ENCODE peak calls at places on chromosomes 5 and 9, in seven cellular contexts. L is IMR-90, M is neuronal stem cell, P is H9, E is mesendoderm, A is H1, H is trophoblast cell. J is an unnamed sample.

GRCh38 chr9:112556497-112557085 is 70.0 kb downstream of the KIAA1958 start:
- DNase-seq in E (no peak), A (no peak), M (no peak), L (peak; percentile 75), H (peak; percentile 94), P (no peak), J (peak; percentile 59)

GRCh38 chr5:170219615-170220014 is 13.2 kb upstream of the C5orf58 start:
- DNase-seq in L (peak; percentile 32), M (no peak), P (no peak), E (peak; percentile 31), A (no peak), H (no peak), J (peak; percentile 86)

GRCh38 chr9:118659011-118659410 is 710.2 kb downstream of the BRINP1 start:
- DNase-seq in A (no peak), M (no peak), H (peak; percentile 21), L (no peak), P (no peak), E (no peak), J (no peak)

GRCh38 chr9:78235296-78235770 is 542 bp upstream of the CEP78 start:
- DNase-seq in M (no peak), A (no peak), P (no peak), L (peak; percentile 20), E (no peak), H (peak; percentile 76), J (peak; percentile 44)

GRCh38 chr9:104747565-104748358 is at the start of gene NIPSNAP3A:
- DNase-seq in P (peak; percentile 79), M (peak; percentile 61), H (peak; percentile 82), A (peak; percentile 89), L (peak; percentile 49), E (peak; percentile 82), J (peak; percentile 84)

GRCh38 chr9:69200071-69200470 is 26.0 kb downstream of the TJP2 start:
- DNase-seq in A (no peak), H (no peak), E (peak; percentile 74), L (peak; percentile 55), M (no peak), P (no peak), J (peak; percentile 52)

GRCh38 chr9:93531374-93531773 is 45.0 kb upstream of the PHF2 start:
- DNase-seq in P (no peak), H (no peak), L (peak; percentile 7), E (peak; percentile 26), A (no peak), M (no peak), J (no peak)

GRCh38 chr5:133409210-133409674 is 203.1 kb downstream of the FSTL4 start:
- DNase-seq in A (peak; percentile 39), L (no peak), H (no peak), P (no peak), M (no peak), E (no peak), J (no peak)

GRCh38 chr5:158970569-158971014 is 129.1 kb downstream of the EBF1 start:
- DNase-seq in E (no peak), M (no peak), A (no peak), H (no peak), L (peak; percentile 21), P (no peak), J (no peak)

GRCh38 chr9:105978822-105979221 is 284.5 kb downstream of the TMEM38B start:
- DNase-seq in A (no peak), M (no peak), P (no peak), H (no peak), E (no peak), L (no peak), J (no peak)

DNA sequence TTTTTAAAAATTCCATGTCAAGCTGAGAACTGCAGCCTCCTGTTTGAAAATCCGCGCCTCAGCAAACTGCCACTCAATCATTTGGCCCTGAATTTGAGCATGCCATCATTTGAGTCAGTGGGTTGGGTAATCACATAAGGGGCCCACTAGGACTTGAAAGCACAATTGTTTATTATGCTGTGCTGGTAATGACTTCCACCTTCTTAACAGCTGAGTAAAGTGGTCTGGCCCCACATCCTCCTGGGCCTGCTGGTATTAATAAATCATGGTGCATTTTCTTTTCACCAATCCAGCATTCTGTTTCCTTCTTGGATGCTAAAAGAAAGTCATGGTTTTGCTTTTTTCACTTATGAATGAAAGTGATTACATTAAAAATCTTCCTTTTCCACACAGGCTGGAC is 103.0 kb upstream of the CTSL start:
- DNase-seq in P (no peak), A (no peak), E (no peak), L (no peak), M (no peak), H (peak; percentile 19), J (peak; percentile 15)
- H4K8ac ChIP-seq in P (no peak overlapping the region), A (no peak overlapping the region), E (no peak overlapping the region), L (no peak overlapping the region), M (no peak overlapping the region), H (no peak overlapping the region), J (no peak overlapping the region)

DNA sequence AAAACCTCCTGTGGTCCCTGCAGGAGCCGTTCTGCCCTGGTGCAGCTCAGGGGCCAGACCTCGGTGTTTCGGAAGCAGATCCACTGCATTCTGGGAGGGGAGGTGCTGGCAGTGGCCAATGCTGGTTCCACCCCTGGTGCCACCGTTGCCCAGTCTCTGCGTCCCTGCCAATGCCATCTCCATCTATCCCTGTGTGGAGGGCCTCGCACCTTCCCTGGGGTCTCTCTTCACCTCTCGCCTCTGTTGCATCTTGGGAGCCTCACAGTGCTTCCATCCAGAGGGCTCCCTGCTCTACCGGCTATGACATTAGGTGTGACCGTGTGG is 15.3 kb downstream of the NCS1 start:
- DNase-seq in P (no peak), L (no peak), H (no peak), A (no peak), M (no peak), E (no peak), J (no peak)
- H4K8ac ChIP-seq in P (no peak overlapping the region), L (peak overlapping the region; percentile 36), H (no peak overlapping the region), A (peak overlapping the region; percentile 29), M (no peak overlapping the region), E (no peak overlapping the region), J (peak overlapping the region; percentile 88)

GRCh38 chr5:138523406-138523805 is 19.6 kb downstream of the ETF1 start:
- DNase-seq in A (no peak), E (no peak), M (peak; percentile 47), P (no peak), L (no peak), H (peak; percentile 26), J (no peak)

GRCh38 chr5:138520971-138521370 is 22.1 kb downstream of the ETF1 start:
- DNase-seq in P (no peak), A (no peak), H (no peak), L (no peak), E (no peak), M (no peak), J (no peak)

GRCh38 chr5:138515571-138516275 is 27.3 kb downstream of the ETF1 start:
- DNase-seq in M (no peak), L (no peak), P (no peak), H (no peak), E (no peak), A (no peak), J (no peak)

DNA sequence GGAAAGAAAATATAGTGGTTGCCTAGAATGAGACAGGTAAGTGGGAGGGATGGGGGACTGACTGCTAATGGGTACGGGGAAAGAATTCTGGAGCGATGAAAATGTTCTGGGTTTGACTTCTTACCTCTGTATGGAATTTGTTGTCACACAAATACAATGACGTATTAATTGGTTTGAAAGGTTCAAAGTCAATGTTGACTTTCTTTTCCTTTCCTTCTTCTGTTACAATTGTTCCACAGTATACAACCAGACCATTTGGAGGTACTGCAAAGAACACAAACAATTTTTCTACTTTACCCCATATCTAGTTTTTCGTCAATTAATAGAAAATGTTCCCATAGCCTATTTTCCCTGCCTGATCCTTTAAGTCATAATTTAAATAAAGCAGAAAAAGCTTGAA is 25.6 kb downstream of the ETF1 start:
- DNase-seq in P (no peak), E (no peak), A (no peak), L (no peak), M (no peak), H (no peak), J (no peak)
- H4K8ac ChIP-seq in P (no peak overlapping the region), E (no peak overlapping the region), A (no peak overlapping the region), L (no peak overlapping the region), M (no peak overlapping the region), H (no peak overlapping the region), J (no peak overlapping the region)

GRCh38 chr9:16769291-16769690 is 101.2 kb downstream of the BNC2 start:
- DNase-seq in M (no peak), H (no peak), P (no peak), E (no peak), L (no peak), A (no peak), J (no peak)

GRCh38 chr9:16771352-16771751 is 99.1 kb downstream of the BNC2 start:
- DNase-seq in E (no peak), L (peak; percentile 34), M (no peak), P (no peak), H (no peak), A (no peak), J (no peak)

GRCh38 chr9:16775330-16775729 is 95.1 kb downstream of the BNC2 start:
- DNase-seq in P (no peak), E (no peak), H (no peak), M (no peak), A (no peak), L (no peak), J (no peak)

GRCh38 chr9:16773617-16774016 is 96.9 kb downstream of the BNC2 start:
- DNase-seq in P (no peak), L (no peak), M (no peak), H (no peak), A (no peak), E (no peak), J (no peak)

GRCh38 chr9:16773116-16773515 is 97.4 kb downstream of the BNC2 start:
- DNase-seq in E (no peak), M (no peak), H (no peak), P (no peak), A (no peak), L (no peak), J (no peak)
- H4K8ac ChIP-seq in E (no peak overlapping the region), M (no peak overlapping the region), H (no peak overlapping the region), P (no peak overlapping the region), A (no peak overlapping the region), L (no peak overlapping the region), J (no peak overlapping the region)

GRCh38 chr5:89128097-89128496 is 245.1 kb upstream of the MEF2C start:
- DNase-seq in E (peak; percentile 44), H (no peak), A (no peak), L (peak; percentile 1), P (no peak), M (no peak), J (peak; percentile 4)

GRCh38 chr5:89128930-89129625 is 246.1 kb upstream of the MEF2C start:
- DNase-seq in L (no peak), E (peak; percentile 91), A (no peak), P (no peak), H (no peak), M (no peak), J (no peak)

GRCh38 chr5:89133129-89133528 is 250.1 kb upstream of the MEF2C start:
- DNase-seq in A (no peak), M (no peak), P (no peak), H (no peak), E (no peak), L (no peak), J (no peak)

DNA sequence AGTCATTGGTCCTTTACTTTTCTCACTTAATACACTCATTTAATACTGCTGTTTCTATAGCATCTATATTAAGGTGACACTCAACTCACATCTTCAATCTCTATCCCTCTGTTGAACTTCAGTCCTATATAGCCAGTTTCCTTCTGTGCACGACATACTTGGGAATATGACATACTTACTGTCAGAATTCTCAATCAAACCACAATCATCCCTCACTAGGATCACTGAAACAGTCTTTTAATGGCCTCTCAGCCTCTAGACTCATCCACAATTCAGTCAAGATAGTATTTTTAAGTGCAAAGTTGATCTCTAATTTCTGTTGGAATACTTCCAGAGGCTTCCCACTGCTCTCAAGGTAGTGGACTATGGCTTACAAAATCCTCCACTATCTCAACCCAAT is 251.0 kb upstream of the MEF2C start:
- DNase-seq in E (no peak), M (no peak), P (no peak), L (no peak), A (no peak), H (no peak), J (no peak)
- H4K8ac ChIP-seq in E (no peak overlapping the region), M (no peak overlapping the region), P (no peak overlapping the region), L (no peak overlapping the region), A (no peak overlapping the region), H (no peak overlapping the region), J (no peak overlapping the region)